ENCODE peak calls at places on chromosomes 16 and 17, in seven cellular contexts. U is stimulated activated CD8-positive, alpha-beta memory T cell treated with anti-CD3 and anti-CD28 coated beads, Interleukin-4, amount 100 ng/mL, for 24 hours; D is CD4-positive, alpha-beta T cell; O is stomach; V is EH; Q is activated T-cell treated with anti-CD3 and anti-CD28 coated beads, Interleukin-2, amount 50 U/mL, for 4 hours; T is tibial nerve. S is an unnamed sample.
A peak's percentile ranks its signal among the peaks of the same experiment; 100 is the strongest.

GRCh38 chr16:1272453-1273198 is 16.8 kb downstream of the TPSD1 start:
- DNase-seq in U (no peak), D (no peak), O (no peak), V (no peak), Q (no peak), T (no peak), S (no peak)

GRCh38 chr17:63696381-63696961 is 3.5 kb downstream of the LIMD2 start:
- DNase-seq in U (no peak), D (peak; percentile 42), O (peak; percentile 27), V (peak; percentile 49), Q (no peak), T (no peak), S (no peak)

GRCh38 chr17:1843947-1844346 is 14.1 kb downstream of the RPA1 start:
- DNase-seq in U (no peak), D (no peak), O (no peak), V (no peak), Q (no peak), T (no peak), S (no peak)

GRCh38 chr17:37358830-37359681 is 16.7 kb upstream of the C17orf78 start:
- DNase-seq in U (peak; percentile 88), D (peak; percentile 82), O (peak; percentile 95), V (peak; percentile 96), Q (peak; percentile 85), T (peak; percentile 88), S (peak; percentile 95)

GRCh38 chr16:57807252-57807967 is 5.1 kb upstream of the KIFC3 start:
- DNase-seq in U (no peak), D (no peak), O (no peak), V (peak; percentile 65), Q (no peak), T (no peak), S (no peak)

GRCh38 chr16:88317619-88317977 is 65.2 kb upstream of the ZNF469 start:
- DNase-seq in U (no peak), D (no peak), O (no peak), V (peak; percentile 97), Q (no peak), T (no peak), S (no peak)

GRCh38 chr17:146983-147761 is 9.8 kb downstream of the SCGB1C2 start:
- DNase-seq in U (no peak), D (no peak), O (peak; percentile 22), V (no peak), Q (no peak), T (peak; percentile 2), S (peak; percentile 11)

GRCh38 chr17:65243838-65244237 is 106.7 kb downstream of the RGS9 start:
- DNase-seq in U (no peak), D (no peak), O (no peak), V (peak; percentile 49), Q (no peak), T (no peak), S (no peak)

GRCh38 chr16:81939164-81940067 is 71.9 kb downstream of the SDR42E1 start:
- DNase-seq in U (no peak), D (no peak), O (no peak), V (no peak), Q (no peak), T (no peak), S (no peak)

GRCh38 chr16:55421225-55421624 is 57.8 kb upstream of the MMP2 start:
- DNase-seq in U (no peak), D (no peak), O (no peak), V (no peak), Q (no peak), T (no peak), S (no peak)

GRCh38 chr16:86756882-86757703 is 178.7 kb downstream of the FOXL1 start:
- DNase-seq in U (no peak), D (no peak), O (no peak), V (no peak), Q (no peak), T (no peak), S (no peak)

GRCh38 chr16:81517630-81518438 is 73.2 kb downstream of the CMIP start:
- DNase-seq in U (no peak), D (no peak), O (no peak), V (peak; percentile 92), Q (no peak), T (no peak), S (no peak)

GRCh38 chr16:81473561-81473960 is 29.0 kb downstream of the CMIP start:
- DNase-seq in U (no peak), D (no peak), O (no peak), V (no peak), Q (no peak), T (no peak), S (no peak)

GRCh38 chr17:62718420-62718819 is 89.7 kb downstream of the MARCHF10 start:
- DNase-seq in U (peak; percentile 9), D (no peak), O (no peak), V (peak; percentile 76), Q (no peak), T (no peak), S (no peak)

GRCh38 chr16:12739738-12740137 is 63.9 kb downstream of the CPPED1 start:
- DNase-seq in U (no peak), D (no peak), O (no peak), V (no peak), Q (no peak), T (no peak), S (no peak)

GRCh38 chr17:31726980-31727427 is 132.0 kb downstream of the COPRS start:
- DNase-seq in U (no peak), D (no peak), O (no peak), V (peak; percentile 48), Q (no peak), T (no peak), S (no peak)

GRCh38 chr17:39605492-39606433 is 2.0 kb downstream of the NEUROD2 start:
- DNase-seq in U (no peak), D (no peak), O (no peak), V (no peak), Q (no peak), T (no peak), S (no peak)

GRCh38 chr16:31513884-31514283 is 5.7 kb upstream of the RUSF1 start:
- DNase-seq in U (no peak), D (no peak), O (no peak), V (no peak), Q (no peak), T (no peak), S (no peak)

S was measured in colonic mucosa.